ENCODE peak calls at places on chromosomes 3 and 15, in four cellular contexts. One of them, this sample, is unnamed.
A peak's percentile ranks its signal among the peaks of the same experiment; 100 is the strongest.

GRCh38 chr15:33064878-33065277 is 129.6 kb downstream of the FMN1 start:
- DNase-seq in HepG2: no peak
- DNase-seq in GM12878: no peak
- DNase-seq in H1: no peak
- DNase-seq in this sample: no peak

GRCh38 chr3:142549986-142550385 is 28.5 kb downstream of the ATR start:
- DNase-seq in HepG2: no peak
- DNase-seq in GM12878: no peak
- DNase-seq in H1: no peak
- DNase-seq in this sample: no peak

GRCh38 chr15:62573856-62574255 is 408.8 kb upstream of the C2CD4B start:
- DNase-seq in HepG2: no peak
- DNase-seq in GM12878: no peak
- DNase-seq in H1: no peak
- DNase-seq in this sample: no peak

GRCh38 chr3:112136959-112137693 is 4.1 kb upstream of the GCSAM start:
- DNase-seq in HepG2: peak; percentile 42
- DNase-seq in GM12878: no peak
- DNase-seq in H1: peak; percentile 72
- DNase-seq in this sample: peak; percentile 84

GRCh38 chr3:128845119-128845518 is 34.3 kb upstream of the ACAD9 start:
- DNase-seq in HepG2: peak; percentile 25
- DNase-seq in GM12878: no peak
- DNase-seq in H1: peak; percentile 69
- DNase-seq in this sample: no peak

GRCh38 chr3:149421764-149422163 is 44.3 kb upstream of the TM4SF1 start:
- DNase-seq in HepG2: no peak
- DNase-seq in GM12878: no peak
- DNase-seq in H1: no peak
- DNase-seq in this sample: no peak

GRCh38 chr3:135242285-135242684 is 447.2 kb downstream of the EPHB1 start:
- DNase-seq in HepG2: no peak
- DNase-seq in GM12878: no peak
- DNase-seq in H1: no peak
- DNase-seq in this sample: no peak

GRCh38 chr15:85706779-85707518 is 87.8 kb downstream of the KLHL25 start:
- DNase-seq in HepG2: no peak
- DNase-seq in GM12878: peak; percentile 90
- DNase-seq in H1: no peak
- DNase-seq in this sample: no peak

GRCh38 chr3:14252321-14253021 is 73.9 kb downstream of the LSM3 start:
- DNase-seq in HepG2: no peak
- DNase-seq in GM12878: no peak
- DNase-seq in H1: no peak
- DNase-seq in this sample: no peak

GRCh38 chr3:53161345-53161819 is 373 bp downstream of the PRKCD start:
- DNase-seq in HepG2: no peak
- DNase-seq in GM12878: no peak
- DNase-seq in H1: no peak
- DNase-seq in this sample: no peak

GRCh38 chr15:99408236-99409096 is 157.2 kb downstream of the LRRC28 start:
- DNase-seq in HepG2: no peak
- DNase-seq in GM12878: no peak
- DNase-seq in H1: no peak
- DNase-seq in this sample: no peak

GRCh38 chr3:132090921-132091320 is 56.1 kb upstream of the CPNE4 start:
- DNase-seq in HepG2: no peak
- DNase-seq in GM12878: no peak
- DNase-seq in H1: no peak
- DNase-seq in this sample: peak; percentile 5

GRCh38 chr15:48710952-48711495 is 65.5 kb upstream of the FBN1 start:
- DNase-seq in HepG2: no peak
- DNase-seq in GM12878: no peak
- DNase-seq in H1: no peak
- DNase-seq in this sample: no peak

GRCh38 chr3:127013758-127014535 is 31.0 kb downstream of the PLXNA1 start:
- DNase-seq in HepG2: no peak
- DNase-seq in GM12878: no peak
- DNase-seq in H1: no peak
- DNase-seq in this sample: no peak

GRCh38 chr15:31405200-31405929 is 78.7 kb downstream of the KLF13 start:
- DNase-seq in HepG2: peak; percentile 72
- DNase-seq in GM12878: no peak
- DNase-seq in H1: no peak
- DNase-seq in this sample: no peak

GRCh38 chr15:90545095-90545494 is 15.4 kb downstream of the CRTC3 start:
- DNase-seq in HepG2: no peak
- DNase-seq in GM12878: no peak
- DNase-seq in H1: no peak
- DNase-seq in this sample: no peak

GRCh38 chr3:9676780-9677179 is 26.9 kb upstream of the CPNE9 start:
- DNase-seq in HepG2: peak; percentile 9
- DNase-seq in GM12878: no peak
- DNase-seq in H1: no peak
- DNase-seq in this sample: peak; percentile 11

GRCh38 chr3:61132062-61132461 is 119.2 kb downstream of the FHIT start:
- DNase-seq in HepG2: no peak
- DNase-seq in GM12878: no peak
- DNase-seq in H1: no peak
- DNase-seq in this sample: no peak

GRCh38 chr3:72113964-72114363 is 329.0 kb upstream of the PROK2 start:
- DNase-seq in HepG2: no peak
- DNase-seq in GM12878: no peak
- DNase-seq in H1: no peak
- DNase-seq in this sample: no peak

GRCh38 chr3:64957639-64958038 is 269.8 kb upstream of the ADAMTS9 start:
- DNase-seq in HepG2: no peak
- DNase-seq in GM12878: no peak
- DNase-seq in H1: no peak
- DNase-seq in this sample: no peak

GRCh38 chr3:197508511-197508910 is 47.3 kb downstream of the BDH1 start:
- DNase-seq in HepG2: no peak
- DNase-seq in GM12878: no peak
- DNase-seq in H1: no peak
- DNase-seq in this sample: no peak

GRCh38 chr3:52554026-52554755 is 17.8 kb downstream of the UQCC5 start:
- DNase-seq in HepG2: no peak
- DNase-seq in GM12878: no peak
- DNase-seq in H1: no peak
- DNase-seq in this sample: no peak

GRCh38 chr3:159733194-159733860 is 255.3 kb upstream of the IL12A start:
- DNase-seq in HepG2: no peak
- DNase-seq in GM12878: no peak
- DNase-seq in H1: no peak
- DNase-seq in this sample: no peak

GRCh38 chr3:141862279-141862816 is 14.1 kb upstream of the ATP1B3 start:
- DNase-seq in HepG2: no peak
- DNase-seq in GM12878: no peak
- DNase-seq in H1: no peak
- DNase-seq in this sample: no peak

GRCh38 chr3:120364821-120365220 is 15.7 kb upstream of the LRRC58 start:
- DNase-seq in HepG2: no peak
- DNase-seq in GM12878: no peak
- DNase-seq in H1: no peak
- DNase-seq in this sample: no peak

GRCh38 chr3:196284396-196284795 is 3.1 kb downstream of the PCYT1A start:
- DNase-seq in HepG2: no peak
- DNase-seq in GM12878: no peak
- DNase-seq in H1: no peak
- DNase-seq in this sample: no peak

GRCh38 chr15:70299931-70300858 is 202.5 kb upstream of the TLE3 start:
- DNase-seq in HepG2: no peak
- DNase-seq in GM12878: peak; percentile 78
- DNase-seq in H1: no peak
- DNase-seq in this sample: no peak

GRCh38 chr15:94671845-94672524 is 440.6 kb downstream of the MCTP2 start:
- DNase-seq in HepG2: no peak
- DNase-seq in GM12878: no peak
- DNase-seq in H1: no peak
- DNase-seq in this sample: peak; percentile 57

GRCh38 chr15:78070049-78070698 is 7.3 kb downstream of the TBC1D2B start:
- DNase-seq in HepG2: no peak
- DNase-seq in GM12878: no peak
- DNase-seq in H1: no peak
- DNase-seq in this sample: no peak

GRCh38 chr15:94282269-94283250 is 51.2 kb downstream of the MCTP2 start:
- DNase-seq in HepG2: no peak
- DNase-seq in GM12878: no peak
- DNase-seq in H1: no peak
- DNase-seq in this sample: no peak

GRCh38 chr3:180534828-180535227 is 67.1 kb upstream of the TTC14 start:
- DNase-seq in HepG2: no peak
- DNase-seq in GM12878: no peak
- DNase-seq in H1: no peak
- DNase-seq in this sample: no peak

GRCh38 chr15:71333839-71334238 is 218.6 kb downstream of the THSD4 start:
- DNase-seq in HepG2: no peak
- DNase-seq in GM12878: no peak
- DNase-seq in H1: no peak
- DNase-seq in this sample: no peak

DNA sequence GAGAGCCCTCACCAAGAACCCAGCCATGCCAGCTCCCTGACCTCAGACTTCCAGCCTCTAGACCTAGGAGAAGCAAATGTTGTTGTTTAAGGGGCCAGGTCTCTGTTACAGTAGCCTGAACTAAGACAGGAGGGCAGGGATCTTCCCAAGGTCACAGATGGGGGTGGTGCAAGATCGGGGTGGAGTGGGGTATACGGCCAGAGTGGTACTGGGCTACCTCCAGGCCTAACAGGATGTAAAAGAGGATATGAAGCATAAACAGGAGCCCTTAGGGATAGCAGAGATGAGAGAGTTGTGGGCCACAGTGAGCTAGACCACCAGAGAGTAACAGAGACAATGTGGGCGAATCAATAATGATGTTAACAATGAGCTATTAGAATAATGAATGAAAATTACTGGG is 82.9 kb downstream of the TOP2B start:
- DNase-seq in HepG2: no peak
- DNase-seq in GM12878: no peak
- DNase-seq in H1: no peak
- DNase-seq in this sample: no peak
- TF ChIP-seq ZNF274 in HepG2: no peak
- TF ChIP-seq ZNF274 in GM12878: no peak
- TF ChIP-seq ZNF274 in H1: no peak
- TF ChIP-seq ZNF274 in this sample: no peak

GRCh38 chr3:42827023-42827422 is 17.8 kb downstream of the ACKR2 start:
- DNase-seq in HepG2: no peak
- DNase-seq in GM12878: no peak
- DNase-seq in H1: no peak
- DNase-seq in this sample: no peak
- TF ChIP-seq SUZ12 in HepG2: no peak
- TF ChIP-seq SUZ12 in GM12878: no peak
- TF ChIP-seq SUZ12 in H1: no peak
- TF ChIP-seq SUZ12 in this sample: no peak

DNA sequence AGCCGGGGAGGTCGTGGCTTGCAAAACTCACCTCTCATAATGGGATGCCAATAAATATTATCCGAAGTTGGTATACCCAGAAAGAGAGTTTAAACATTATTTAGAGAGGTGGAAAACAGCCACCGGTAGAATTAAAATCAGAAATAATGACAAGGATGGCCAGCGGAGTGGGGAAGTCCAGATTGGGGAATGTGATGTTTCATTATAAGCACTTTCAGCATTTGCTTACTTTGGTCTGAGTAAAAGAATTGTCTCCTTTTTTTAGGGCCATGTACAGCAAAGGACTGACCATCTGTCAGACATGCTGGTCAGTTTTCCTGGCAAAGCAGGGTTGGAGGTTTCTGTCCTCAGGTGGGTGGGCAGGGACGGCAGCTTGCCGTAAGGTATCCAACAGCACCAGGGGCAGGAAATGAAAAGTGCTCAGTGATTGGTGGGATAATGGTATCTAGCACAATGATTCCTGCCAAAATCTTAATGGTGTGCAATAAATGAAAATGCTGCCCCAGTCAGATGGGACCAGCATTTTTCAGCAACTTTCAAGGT is 24.3 kb downstream of the APBA2 start:
- DNase-seq in HepG2: no peak
- DNase-seq in GM12878: no peak
- DNase-seq in H1: no peak
- DNase-seq in this sample: no peak
- TF ChIP-seq ZNF274 in HepG2: no peak
- TF ChIP-seq ZNF274 in GM12878: no peak
- TF ChIP-seq ZNF274 in H1: no peak
- TF ChIP-seq ZNF274 in this sample: no peak

GRCh38 chr3:137041251-137041650 is 83.5 kb downstream of the IL20RB start:
- DNase-seq in HepG2: no peak
- DNase-seq in GM12878: no peak
- DNase-seq in H1: no peak
- DNase-seq in this sample: no peak

GRCh38 chr3:137052298-137052697 is 94.5 kb downstream of the IL20RB start:
- DNase-seq in HepG2: no peak
- DNase-seq in GM12878: no peak
- DNase-seq in H1: no peak
- DNase-seq in this sample: no peak

GRCh38 chr3:137046746-137047145 is 89.0 kb downstream of the IL20RB start:
- DNase-seq in HepG2: no peak
- DNase-seq in GM12878: no peak
- DNase-seq in H1: no peak
- DNase-seq in this sample: no peak

GRCh38 chr3:137050281-137050680 is 92.5 kb downstream of the IL20RB start:
- DNase-seq in HepG2: no peak
- DNase-seq in GM12878: no peak
- DNase-seq in H1: no peak
- DNase-seq in this sample: no peak

DNA sequence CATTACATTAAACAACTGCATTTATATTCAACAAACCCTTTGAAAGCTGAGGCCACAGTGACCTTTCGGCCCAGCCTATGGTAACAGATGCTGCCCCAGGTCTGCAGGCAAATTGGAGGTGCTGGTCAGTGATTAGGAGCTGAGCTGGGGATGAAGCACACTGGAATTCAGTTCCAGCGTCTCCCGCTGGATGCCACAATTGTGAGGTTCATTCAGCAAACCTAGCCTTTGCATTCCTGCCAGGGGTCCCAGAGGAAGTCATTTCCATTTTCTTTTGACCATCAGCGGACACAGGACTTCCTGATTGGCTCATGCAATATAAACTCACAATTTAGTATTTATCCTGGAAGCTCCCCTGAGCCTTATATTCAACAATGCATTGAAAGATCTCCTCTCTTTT is 89.5 kb downstream of the IL20RB start:
- DNase-seq in HepG2: no peak
- DNase-seq in GM12878: no peak
- DNase-seq in H1: no peak
- DNase-seq in this sample: peak; percentile 49
- TF ChIP-seq SUZ12 in HepG2: no peak
- TF ChIP-seq SUZ12 in GM12878: no peak
- TF ChIP-seq SUZ12 in H1: no peak
- TF ChIP-seq SUZ12 in this sample: no peak